ENCODE peak calls at places on chromosomes 12 and 14, in four cellular contexts. B, V, Y and C are unnamed samples.
A peak's percentile ranks its signal among the peaks of the same experiment; 100 is the strongest.

GRCh38 chr14:105487449-105487985 is 831 bp downstream of the CRIP1 start:
- DNase-seq in V (peak; percentile 85), Y (no peak), B (peak; percentile 58), C (peak; percentile 69)

GRCh38 chr12:120115692-120116442 is 686 bp downstream of the RAB35 start:
- DNase-seq in V (peak; percentile 75), Y (no peak), B (no peak), C (peak; percentile 65)

GRCh38 chr12:124624823-124625222 is 57.4 kb upstream of the NCOR2 start:
- DNase-seq in B (no peak), V (no peak), Y (no peak), C (no peak)

GRCh38 chr12:130920119-130920703 is 33.5 kb upstream of the ADGRD1 start:
- DNase-seq in B (no peak), V (no peak), Y (no peak), C (no peak)

GRCh38 chr12:49098035-49098451 is 3.4 kb upstream of the DHH start:
- DNase-seq in Y (peak; percentile 76), V (no peak), B (peak; percentile 63), C (no peak)

GRCh38 chr14:99327458-99328250 is 55.7 kb upstream of the BCL11B start:
- DNase-seq in B (no peak), Y (no peak), V (no peak), C (no peak)

GRCh38 chr12:68565391-68565903 is 45.3 kb upstream of the RAP1B start:
- DNase-seq in V (no peak), B (no peak), Y (no peak), C (no peak)

GRCh38 chr12:13094349-13094748 is 9.1 kb downstream of the GSG1 start:
- DNase-seq in Y (peak; percentile 42), B (no peak), V (no peak), C (no peak)

GRCh38 chr12:31494455-31494854 is 96.5 kb downstream of the DENND5B start:
- DNase-seq in B (no peak), V (no peak), Y (no peak), C (no peak)

GRCh38 chr12:87756111-87756510 is 273.1 kb downstream of the C12orf50 start:
- DNase-seq in Y (no peak), B (no peak), V (no peak), C (no peak)

GRCh38 chr12:70920251-70920851 is at the start of gene PTPRR:
- DNase-seq in V (no peak), Y (no peak), B (no peak), C (peak; percentile 56)